ENCODE peak calls at places on chromosomes 2 and 18, in seven cellular contexts. P is Caki2, X is AG08395, W is EL, T is posterior cingulate gyrus, V is transverse colon, N is adrenal gland. M is an unnamed sample.
A peak's percentile ranks its signal among the peaks of the same experiment; 100 is the strongest.

GRCh38 chr2:120729410-120730052 is 6.1 kb upstream of the GLI2 start:
- DNase-seq in P (peak; percentile 68), W (peak; percentile 81), T (no peak), X (peak; percentile 74), N (no peak), V (no peak), M (no peak)

GRCh38 chr2:138827426-138828054 is 47.4 kb upstream of the NXPH2 start:
- DNase-seq in V (no peak), X (peak; percentile 58), W (peak; percentile 49), P (peak; percentile 19), N (peak; percentile 19), T (no peak), M (peak; percentile 7)

GRCh38 chr2:222074674-222075073 is 224.1 kb downstream of the PAX3 start:
- DNase-seq in X (no peak), T (no peak), W (no peak), N (no peak), V (no peak), P (no peak), M (no peak)

GRCh38 chr2:25794544-25795276 is 83.6 kb downstream of the ASXL2 start:
- DNase-seq in N (no peak), X (no peak), V (no peak), W (no peak), T (no peak), P (no peak), M (no peak)

GRCh38 chr2:165371356-165371755 is 98.1 kb upstream of the CSRNP3 start:
- DNase-seq in W (no peak), T (no peak), X (no peak), N (no peak), V (no peak), P (no peak), M (no peak)

GRCh38 chr2:28941008-28941407 is 40.1 kb upstream of the TOGARAM2 start:
- DNase-seq in T (no peak), V (no peak), W (no peak), X (no peak), N (no peak), P (no peak), M (no peak)

GRCh38 chr18:58638446-58638845 is 9.6 kb upstream of the ALPK2 start:
- DNase-seq in P (no peak), W (no peak), T (no peak), X (no peak), N (no peak), V (no peak), M (no peak)

GRCh38 chr2:2527162-2527561 is 196.1 kb upstream of the MYT1L start:
- DNase-seq in N (no peak), V (no peak), T (no peak), W (no peak), P (no peak), X (no peak), M (no peak)

GRCh38 chr2:96505231-96505889 is at the start of gene NEURL3:
- DNase-seq in P (peak; percentile 99), X (no peak), N (no peak), T (no peak), W (peak; percentile 69), V (no peak), M (no peak)

GRCh38 chr2:137910641-137911040 is 53.6 kb upstream of the HNMT start:
- DNase-seq in W (peak; percentile 3), V (no peak), N (no peak), T (no peak), P (peak; percentile 19), X (peak; percentile 22), M (no peak)

GRCh38 chr2:212904646-212905045 is 246.8 kb downstream of the IKZF2 start:
- DNase-seq in X (no peak), W (no peak), T (no peak), P (no peak), N (no peak), V (no peak), M (no peak)

GRCh38 chr18:10659000-10659399 is 133.2 kb downstream of the NAPG start:
- DNase-seq in V (no peak), N (no peak), T (no peak), P (peak; percentile 62), X (no peak), W (peak; percentile 9), M (no peak)